ENCODE peak calls at places on chromosomes 16 and 17, in four cellular contexts. R, P, V and J are unnamed samples.

GRCh38 chr17:18217412-18218015 is 7.9 kb upstream of the LLGL1 start:
- DNase-seq in R (peak; percentile 49), P (peak; percentile 63), V (peak; percentile 67), J (peak; percentile 49)

GRCh38 chr16:50025544-50025931 is 513 bp downstream of the CNEP1R1 start:
- DNase-seq in R (no peak), P (peak; percentile 26), V (no peak), J (peak; percentile 18)

GRCh38 chr17:32486091-32486700 is 597 bp upstream of the CDK5R1 start:
- DNase-seq in R (peak; percentile 65), P (peak; percentile 55), V (peak; percentile 76), J (peak; percentile 57)

GRCh38 chr17:601462-602303 is 113.0 kb downstream of the VPS53 start:
- DNase-seq in R (no peak), P (no peak), V (no peak), J (no peak)

GRCh38 chr17:5877948-5878347 is 192.2 kb upstream of the WSCD1 start:
- DNase-seq in R (no peak), P (no peak), V (no peak), J (no peak)

GRCh38 chr17:37361543-37361942 is 14.2 kb upstream of the C17orf78 start:
- DNase-seq in R (no peak), P (no peak), V (no peak), J (no peak)

GRCh38 chr17:19327039-19327776 is 35.3 kb downstream of the B9D1 start:
- DNase-seq in R (no peak), P (no peak), V (no peak), J (no peak)

GRCh38 chr16:89041571-89042481 is 51.8 kb upstream of the ACSF3 start:
- DNase-seq in R (no peak), P (no peak), V (no peak), J (no peak)

GRCh38 chr16:6684076-6684673 is 648.5 kb upstream of the RBFOX1 start:
- DNase-seq in R (no peak), P (no peak), V (no peak), J (no peak)

GRCh38 chr16:2483939-2484897 is 9.3 kb downstream of the TBC1D24 start:
- DNase-seq in R (no peak), P (no peak), V (no peak), J (no peak)

GRCh38 chr17:79562117-79562805 is 48.6 kb downstream of the RBFOX3 start:
- DNase-seq in R (no peak), P (no peak), V (no peak), J (no peak)

GRCh38 chr17:7855643-7856080 is 796 bp downstream of the TMEM88 start:
- DNase-seq in R (no peak), P (no peak), V (no peak), J (no peak)

GRCh38 chr17:27618417-27618816 is 12.6 kb upstream of the LGALS9 start:
- DNase-seq in R (no peak), P (no peak), V (no peak), J (no peak)

GRCh38 chr17:10155334-10156081 is 42.9 kb downstream of the GAS7 start:
- DNase-seq in R (no peak), P (no peak), V (no peak), J (no peak)

GRCh38 chr17:38451030-38451839 is 23.0 kb downstream of the ARHGAP23 start:
- DNase-seq in R (no peak), P (no peak), V (no peak), J (no peak)

GRCh38 chr16:12917653-12918052 is 16.3 kb downstream of the SHISA9 start:
- DNase-seq in R (no peak), P (no peak), V (no peak), J (no peak)

GRCh38 chr16:50354629-50355456 is 13.9 kb downstream of the BRD7 start:
- DNase-seq in R (no peak), P (no peak), V (peak; percentile 59), J (peak; percentile 19)

GRCh38 chr17:77212081-77212832 is 71.5 kb downstream of the SEC14L1 start:
- DNase-seq in R (no peak), P (no peak), V (no peak), J (no peak)

GRCh38 chr16:23384878-23385277 is 68.1 kb downstream of the COG7 start:
- DNase-seq in R (no peak), P (no peak), V (no peak), J (no peak)

GRCh38 chr16:67537270-67537635 is 8.6 kb downstream of the RIPOR1 start:
- DNase-seq in R (no peak), P (no peak), V (no peak), J (no peak)